ENCODE peak calls at places on chromosome 14, in seven cellular contexts. K, I, R, Y, L, H and F are unnamed samples.

GRCh38 chr14:53871947-53872346 is 84.7 kb downstream of the BMP4 start:
- DNase-seq in K (no peak), I (no peak), R (no peak), Y (no peak), L (no peak), H (no peak), F (no peak)

GRCh38 chr14:93183596-93184317 is 940 bp downstream of the MOAP1 start:
- DNase-seq in K (no peak), I (no peak), R (no peak), Y (no peak), L (no peak), H (no peak), F (no peak)

GRCh38 chr14:104820669-104821228 is 19.8 kb downstream of the ZBTB42 start:
- DNase-seq in K (peak; percentile 44), I (peak; percentile 57), R (peak; percentile 68), Y (peak; percentile 74), L (peak; percentile 72), H (peak; percentile 61), F (no peak)

GRCh38 chr14:91533623-91534022 is 23.5 kb upstream of the PPP4R3A start:
- DNase-seq in K (no peak), I (no peak), R (no peak), Y (no peak), L (no peak), H (no peak), F (no peak)

GRCh38 chr14:32724864-32725550 is 213.7 kb upstream of the NPAS3 start:
- DNase-seq in K (no peak), I (peak; percentile 75), R (no peak), Y (no peak), L (peak; percentile 28), H (peak; percentile 92), F (no peak)

GRCh38 chr14:89721991-89722390 is 232.5 kb downstream of the EFCAB11 start:
- DNase-seq in K (no peak), I (no peak), R (no peak), Y (no peak), L (no peak), H (peak; percentile 24), F (no peak)

GRCh38 chr14:33332497-33332896 is 393.8 kb downstream of the NPAS3 start:
- DNase-seq in K (no peak), I (no peak), R (no peak), Y (no peak), L (no peak), H (peak; percentile 46), F (no peak)

GRCh38 chr14:73753043-73753886 is 39.1 kb upstream of the PNMA1 start:
- DNase-seq in K (peak; percentile 60), I (peak; percentile 33), R (peak; percentile 80), Y (peak; percentile 71), L (no peak), H (no peak), F (peak; percentile 66)

GRCh38 chr14:63209160-63209559 is 4.9 kb downstream of the RHOJ start:
- DNase-seq in K (no peak), I (no peak), R (no peak), Y (no peak), L (peak; percentile 15), H (no peak), F (no peak)

GRCh38 chr14:101118746-101119610 is 215.5 kb upstream of the RTL1 start:
- DNase-seq in K (no peak), I (no peak), R (no peak), Y (no peak), L (no peak), H (no peak), F (no peak)

GRCh38 chr14:95164506-95164905 is 7.2 kb upstream of the DICER1 start:
- DNase-seq in K (no peak), I (no peak), R (no peak), Y (no peak), L (no peak), H (no peak), F (no peak)

GRCh38 chr14:51167587-51168219 is 72.3 kb upstream of the TMX1 start:
- DNase-seq in K (no peak), I (peak; percentile 73), R (no peak), Y (no peak), L (no peak), H (peak; percentile 70), F (no peak)

GRCh38 chr14:87491816-87492215 is 501.2 kb downstream of the GALC start:
- DNase-seq in K (no peak), I (no peak), R (no peak), Y (no peak), L (no peak), H (no peak), F (no peak)

GRCh38 chr14:20262642-20263128 is 23.6 kb downstream of the OR11H4 start:
- DNase-seq in K (no peak), I (peak; percentile 59), R (no peak), Y (no peak), L (peak; percentile 46), H (peak; percentile 67), F (no peak)

GRCh38 chr14:76775159-76775694 is 14.0 kb downstream of the VASH1 start:
- DNase-seq in K (no peak), I (no peak), R (peak; percentile 24), Y (no peak), L (no peak), H (no peak), F (no peak)

GRCh38 chr14:69712637-69713088 is 54.3 kb upstream of the SRSF5 start:
- DNase-seq in K (peak; percentile 62), I (no peak), R (peak; percentile 69), Y (no peak), L (no peak), H (no peak), F (no peak)

GRCh38 chr14:106802413-106803364 is 1276.3 kb downstream of the TMEM121 start:
- DNase-seq in K (no peak), I (no peak), R (no peak), Y (no peak), L (no peak), H (no peak), F (peak; percentile 43)

GRCh38 chr14:51719970-51720369 is 68.3 kb downstream of the FRMD6 start:
- DNase-seq in K (no peak), I (no peak), R (no peak), Y (no peak), L (no peak), H (no peak), F (no peak)

GRCh38 chr14:104676694-104677505 is 12.5 kb upstream of the INF2 start:
- DNase-seq in K (no peak), I (no peak), R (peak; percentile 38), Y (peak; percentile 50), L (no peak), H (no peak), F (peak; percentile 74)

GRCh38 chr14:75406102-75406501 is 21.7 kb upstream of the JDP2 start:
- DNase-seq in K (no peak), I (no peak), R (no peak), Y (no peak), L (no peak), H (no peak), F (no peak)
- TF ChIP-seq CTCF in K (no peak), I (no peak), R (no peak), Y (no peak), L (no peak), H (no peak), F (no peak)

GRCh38 chr14:75280448-75280830 is 1.8 kb downstream of the FOS start:
- DNase-seq in K (no peak), I (peak; percentile 47), R (no peak), Y (no peak), L (peak; percentile 29), H (no peak), F (no peak)

GRCh38 chr14:75278422-75279152 is at the start of gene FOS:
- DNase-seq in K (peak; percentile 96), I (peak; percentile 97), R (peak; percentile 94), Y (peak; percentile 79), L (peak; percentile 96), H (peak; percentile 95), F (peak; percentile 94)

GRCh38 chr14:75279153-75279738 is 618 bp downstream of the FOS start:
- DNase-seq in K (peak; percentile 84), I (peak; percentile 86), R (peak; percentile 90), Y (no peak), L (peak; percentile 83), H (peak; percentile 70), F (peak; percentile 80)

GRCh38 chr14:75280831-75281690 is 2.4 kb downstream of the FOS start:
- DNase-seq in K (no peak), I (no peak), R (no peak), Y (no peak), L (peak; percentile 47), H (peak; percentile 59), F (no peak)

GRCh38 chr14:75279739-75280447 is 1.3 kb downstream of the FOS start:
- DNase-seq in K (no peak), I (peak; percentile 47), R (no peak), Y (no peak), L (peak; percentile 27), H (peak; percentile 47), F (no peak)
- TF ChIP-seq CTCF in K (no peak), I (no peak), R (no peak), Y (no peak), L (no peak), H (no peak), F (no peak)

DNA sequence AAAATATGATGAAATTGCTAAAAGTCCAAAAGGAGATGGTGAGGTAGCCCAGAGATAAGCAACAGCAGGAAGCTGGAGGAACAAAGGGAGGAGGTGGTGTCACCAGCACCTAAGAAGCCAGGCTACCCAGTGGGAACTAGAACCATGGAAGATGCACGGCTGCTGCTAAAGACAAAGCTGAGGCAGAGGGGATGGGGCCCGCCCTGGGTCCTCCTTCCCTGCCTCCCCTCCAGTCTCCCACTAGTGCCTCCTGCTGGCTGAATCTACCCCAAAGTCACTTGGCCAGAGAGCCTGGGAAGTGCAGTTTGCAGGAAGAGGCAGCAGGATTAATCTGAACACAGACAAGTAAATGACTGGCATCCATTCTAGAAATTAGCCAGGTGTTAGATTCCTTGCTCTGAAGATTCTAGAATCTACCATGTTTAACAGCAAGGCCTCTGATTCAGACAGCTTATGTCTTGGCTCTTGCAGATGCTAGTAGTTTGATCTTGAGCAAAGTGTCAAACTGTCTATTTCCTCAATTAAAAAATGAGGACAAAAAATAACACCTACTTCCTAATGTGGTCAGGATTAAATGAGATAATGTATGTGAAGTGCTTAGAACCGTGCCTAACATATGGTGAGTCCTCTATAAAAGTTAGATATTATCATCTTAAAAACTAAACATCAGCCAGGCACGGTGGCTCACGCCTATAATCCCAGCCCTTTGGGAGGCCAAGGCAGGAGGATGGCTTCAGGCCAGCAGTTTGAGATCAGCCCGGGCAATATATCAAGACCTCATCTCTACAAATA is 5.9 kb upstream of the LRP10 start:
- DNase-seq in K (no peak), I (no peak), R (no peak), Y (peak; percentile 30), L (no peak), H (no peak), F (peak; percentile 33)
- TF ChIP-seq CTCF in K (no peak), I (peak; percentile 25), R (no peak), Y (no peak), L (no peak), H (peak; percentile 19), F (peak; percentile 28)

DNA sequence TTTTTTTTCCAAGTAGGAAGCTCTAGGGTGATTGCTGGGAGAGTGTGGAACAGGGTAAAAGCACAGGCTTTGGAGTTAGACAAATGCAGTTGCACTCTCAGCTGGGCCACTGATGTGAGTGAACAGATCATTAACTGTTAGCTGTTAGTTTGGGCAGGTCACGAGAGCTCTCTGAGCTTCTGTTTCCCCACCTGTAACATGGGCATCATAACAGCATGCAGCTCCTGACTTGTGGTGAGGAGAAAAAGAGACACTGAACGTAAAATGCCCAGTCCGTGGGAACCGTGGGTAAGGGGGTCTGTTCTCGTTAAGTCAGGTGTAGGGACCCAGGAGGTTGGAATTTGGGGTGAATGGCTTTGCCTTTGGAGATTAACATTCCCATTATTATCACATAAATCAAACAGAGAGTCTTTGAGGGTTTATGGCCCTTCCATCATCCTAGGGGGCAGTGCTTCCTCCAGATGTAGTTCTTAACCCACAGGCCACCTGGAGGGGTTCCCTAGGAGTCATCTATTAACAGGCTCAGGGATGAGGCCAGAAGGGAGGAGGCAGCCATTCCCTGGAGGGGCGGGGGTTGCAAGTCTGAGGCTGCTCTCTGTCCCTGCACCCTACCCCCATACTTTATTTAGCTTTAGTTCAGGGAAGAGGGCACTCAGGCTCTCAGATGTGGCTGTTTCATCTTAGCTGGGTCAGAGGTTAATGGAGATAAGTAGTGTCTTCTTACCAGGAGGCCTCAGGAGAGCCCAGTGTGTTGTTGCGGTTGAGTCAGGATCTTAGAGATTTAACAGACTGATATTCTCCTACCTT is 135.3 kb downstream of the DACT1 start:
- DNase-seq in K (no peak), I (no peak), R (no peak), Y (no peak), L (peak; percentile 15), H (no peak), F (no peak)
- TF ChIP-seq CTCF in K (no peak), I (no peak), R (no peak), Y (no peak), L (no peak), H (no peak), F (no peak)